ENCODE peak calls at places on chromosomes 4 and X, in seven cellular contexts. A, K, B, W, R, Q and D are unnamed samples.

GRCh38 chr4:111689731-111690130 is 455.5 kb upstream of the FAM241A start:
- DNase-seq in A (no peak), K (no peak), B (no peak), W (peak), R (no peak), Q (no peak), D (no peak)

GRCh38 chr4:134364928-134365327 is 163.3 kb upstream of the PABPC4L start:
- DNase-seq in A (no peak), K (no peak), B (no peak), W (no peak), R (no peak), Q (no peak), D (no peak)

GRCh38 chrX:150362599-150363481 is at the start of gene MAMLD1:
- DNase-seq in A (no peak), K (peak), B (peak), W (peak), R (no peak), Q (peak), D (no peak)

GRCh38 chr4:76799718-76800117 is 98.2 kb downstream of the SOWAHB start:
- DNase-seq in A (no peak), K (no peak), B (no peak), W (peak), R (no peak), Q (no peak), D (no peak)

GRCh38 chrX:2928127-2928582 is 984 bp downstream of the ARSD start:
- DNase-seq in A (no peak), K (no peak), B (no peak), W (peak), R (no peak), Q (peak), D (peak)

GRCh38 chr4:150080875-150081274 is 2.6 kb downstream of the DCLK2 start:
- DNase-seq in A (no peak), K (no peak), B (no peak), W (no peak), R (no peak), Q (no peak), D (peak)

GRCh38 chrX:49878834-49879655 is at the start of gene USP27X:
- DNase-seq in A (peak), K (peak), B (peak), W (peak), R (peak), Q (peak), D (peak)

GRCh38 chr4:76704133-76704881 is 193.6 kb downstream of the SOWAHB start:
- DNase-seq in A (no peak), K (no peak), B (no peak), W (peak), R (peak), Q (peak), D (no peak)

GRCh38 chrX:30301977-30302376 is 7.2 kb downstream of the NR0B1 start:
- DNase-seq in A (no peak), K (no peak), B (no peak), W (peak), R (no peak), Q (no peak), D (peak)

GRCh38 chrX:149511081-149511480 is 6.0 kb upstream of the IDS start:
- DNase-seq in A (no peak), K (no peak), B (no peak), W (no peak), R (peak), Q (no peak), D (no peak)

GRCh38 chr4:26132858-26133257 is 188.0 kb upstream of the RBPJ start:
- DNase-seq in A (no peak), K (no peak), B (no peak), W (no peak), R (no peak), Q (no peak), D (peak)

GRCh38 chrX:36445576-36445975 is 526.0 kb downstream of the CFAP47 start:
- DNase-seq in A (no peak), K (peak), B (no peak), W (no peak), R (no peak), Q (no peak), D (no peak)

GRCh38 chr4:40702800-40703151 is 47.0 kb upstream of the NSUN7 start:
- DNase-seq in A (no peak), K (no peak), B (no peak), W (no peak), R (no peak), Q (no peak), D (no peak)

GRCh38 chrX:9310596-9310995 is 154.3 kb upstream of the TBL1X start:
- DNase-seq in A (no peak), K (no peak), B (no peak), W (peak), R (no peak), Q (no peak), D (no peak)

GRCh38 chr4:8209176-8209874 is 10.2 kb downstream of the SH3TC1 start:
- DNase-seq in A (no peak), K (no peak), B (no peak), W (no peak), R (no peak), Q (no peak), D (no peak)

GRCh38 chrX:83934220-83934619 is 73.3 kb downstream of the CYLC1 start:
- DNase-seq in A (no peak), K (no peak), B (no peak), W (peak), R (no peak), Q (no peak), D (no peak)

GRCh38 chr4:7381890-7382633 is 52.7 kb downstream of the PSAPL1 start:
- DNase-seq in A (no peak), K (no peak), B (no peak), W (no peak), R (no peak), Q (no peak), D (no peak)

GRCh38 chr4:120703908-120704307 is 218.6 kb downstream of the PRDM5 start:
- DNase-seq in A (no peak), K (no peak), B (no peak), W (no peak), R (no peak), Q (no peak), D (no peak)

GRCh38 chrX:37378399-37378798 is 29.2 kb downstream of the PRRG1 start:
- DNase-seq in A (no peak), K (no peak), B (no peak), W (no peak), R (no peak), Q (peak), D (no peak)

GRCh38 chrX:101219840-101220191 is 230 bp downstream of the DRP2 start:
- DNase-seq in A (no peak), K (no peak), B (peak), W (peak), R (no peak), Q (peak), D (no peak)

GRCh38 chrX:118528089-118528753 is 32.6 kb downstream of the DOCK11 start:
- DNase-seq in A (no peak), K (no peak), B (peak), W (no peak), R (no peak), Q (no peak), D (no peak)

GRCh38 chrX:131895002-131895401 is 128.1 kb upstream of the STK26 start:
- DNase-seq in A (no peak), K (no peak), B (no peak), W (no peak), R (no peak), Q (no peak), D (no peak)

GRCh38 chr4:140448162-140448561 is 20.7 kb upstream of the CLGN start:
- DNase-seq in A (no peak), K (no peak), B (no peak), W (no peak), R (no peak), Q (no peak), D (no peak)

GRCh38 chr4:83664071-83664470 is 128.2 kb downstream of the GPAT3 start:
- DNase-seq in A (no peak), K (no peak), B (no peak), W (no peak), R (no peak), Q (no peak), D (no peak)

GRCh38 chr4:113145519-113146291 is 96.3 kb downstream of the ANK2 start:
- DNase-seq in A (no peak), K (peak), B (no peak), W (no peak), R (no peak), Q (no peak), D (no peak)

GRCh38 chr4:92304636-92305035 is 870 bp downstream of the GRID2 start:
- DNase-seq in A (no peak), K (peak), B (no peak), W (peak), R (no peak), Q (no peak), D (no peak)

GRCh38 chr4:38366451-38366850 is 297.5 kb upstream of the KLF3 start:
- DNase-seq in A (no peak), K (no peak), B (no peak), W (peak), R (no peak), Q (peak), D (no peak)